ENCODE peak calls at places on chromosomes 7 and 10, in four cellular contexts. S is adrenal gland, W is transverse colon, U is mucosa of descending colon. J is an unnamed sample.

GRCh38 chr7:92698237-92698841 is 108.1 kb upstream of the FAM133B start:
- DNase-seq in W (peak; percentile 25), U (peak; percentile 30), S (peak; percentile 76), J (peak; percentile 62)

GRCh38 chr10:133059093-133059470 is 28.6 kb upstream of the ADGRA1 start:
- DNase-seq in U (no peak), W (no peak), S (no peak), J (no peak)

GRCh38 chr10:60335708-60336107 is 54.0 kb downstream of the ANK3 start:
- DNase-seq in U (no peak), W (no peak), S (no peak), J (no peak)

GRCh38 chr7:17147409-17147808 is 151.0 kb upstream of the AHR start:
- DNase-seq in S (no peak), W (no peak), U (no peak), J (no peak)

GRCh38 chr7:105278973-105279687 is 109.6 kb downstream of the SRPK2 start:
- DNase-seq in U (no peak), S (no peak), W (no peak), J (no peak)

GRCh38 chr7:139703468-139704307 is 74.1 kb downstream of the HIPK2 start:
- DNase-seq in S (no peak), W (peak; percentile 7), U (no peak), J (no peak)

GRCh38 chr7:141675431-141676210 is 26.3 kb downstream of the DENND11 start:
- DNase-seq in S (no peak), W (no peak), U (no peak), J (no peak)

GRCh38 chr7:139771001-139771956 is 6.5 kb downstream of the HIPK2 start:
- DNase-seq in S (no peak), U (no peak), W (no peak), J (no peak)

GRCh38 chr7:157690833-157691382 is 354.1 kb downstream of the DNAJB6 start:
- DNase-seq in W (peak; percentile 21), S (peak; percentile 64), U (peak; percentile 59), J (peak; percentile 76)

GRCh38 chr10:117439243-117439912 is 64.1 kb upstream of the PDZD8 start:
- DNase-seq in U (no peak), W (peak; percentile 27), S (peak; percentile 28), J (no peak)

GRCh38 chr7:135168001-135168400 is 2.5 kb downstream of the CYREN start:
- DNase-seq in W (peak; percentile 48), S (no peak), U (no peak), J (no peak)

GRCh38 chr10:42640610-42641229 is 2.4 kb upstream of the ZNF33B start:
- DNase-seq in W (peak; percentile 48), U (peak; percentile 34), S (no peak), J (no peak)

DNA sequence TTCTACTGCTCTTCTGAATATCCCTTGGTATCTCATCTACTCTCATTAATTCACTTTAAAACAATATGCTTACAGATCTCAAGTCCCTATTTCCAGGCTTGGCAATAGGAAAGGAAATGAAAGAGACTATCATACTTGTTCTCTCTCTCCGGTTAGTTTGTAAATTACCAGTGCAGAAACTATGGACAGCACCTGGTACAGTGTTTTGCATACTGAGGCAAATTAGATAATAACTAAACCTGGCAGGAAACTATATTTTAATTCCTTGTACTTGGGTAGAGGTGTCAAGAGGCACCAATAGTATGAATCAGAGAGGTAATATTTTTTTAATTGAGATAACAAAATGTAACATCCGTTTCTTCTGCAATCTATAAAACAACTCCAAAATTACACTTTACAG is 97.7 kb upstream of the TMEM196 start:
- DNase-seq in S (no peak), U (no peak), W (no peak), J (no peak)
- H3K9me3 ChIP-seq in S (no peaks in the 10 kb centered on the region), U (no peaks in the 10 kb centered on the region), W (no peaks in the 10 kb centered on the region), J (no peaks in the 10 kb centered on the region)

DNA sequence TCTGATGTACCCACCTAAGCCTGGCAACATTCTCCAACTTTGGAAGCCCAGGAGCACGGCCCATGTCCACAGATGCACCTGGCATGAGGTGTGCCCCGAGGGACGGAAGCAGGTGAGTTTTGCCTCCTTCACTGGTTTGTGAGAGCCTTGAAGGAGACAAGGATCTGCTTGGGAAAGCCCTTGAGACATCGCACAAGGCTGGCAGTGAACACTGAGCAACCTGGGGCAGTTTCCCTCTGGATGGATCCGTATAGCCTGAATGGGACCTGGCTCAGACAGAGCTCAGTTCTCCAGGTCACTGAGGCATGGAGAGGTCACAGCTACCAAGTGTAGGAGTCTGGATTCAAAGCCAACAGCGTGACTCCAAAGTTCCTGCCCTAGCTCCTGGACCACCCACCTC is 8.8 kb upstream of the NUPR2 start:
- DNase-seq in S (no peak), U (no peak), W (no peak), J (no peak)
- H3K9me3 ChIP-seq in S (no peaks in the 10 kb centered on the region), U (no peaks in the 10 kb centered on the region), W (no peaks in the 10 kb centered on the region), J (no peaks in the 10 kb centered on the region)

GRCh38 chr10:110946496-110946895 is 27.1 kb downstream of the SHOC2 start:
- DNase-seq in U (no peak), W (no peak), S (no peak), J (no peak)
- H3K9me3 ChIP-seq in U (no peaks in the 10 kb centered on the region), W (no peaks in the 10 kb centered on the region), S (no peaks in the 10 kb centered on the region), J (no peaks in the 10 kb centered on the region)

DNA sequence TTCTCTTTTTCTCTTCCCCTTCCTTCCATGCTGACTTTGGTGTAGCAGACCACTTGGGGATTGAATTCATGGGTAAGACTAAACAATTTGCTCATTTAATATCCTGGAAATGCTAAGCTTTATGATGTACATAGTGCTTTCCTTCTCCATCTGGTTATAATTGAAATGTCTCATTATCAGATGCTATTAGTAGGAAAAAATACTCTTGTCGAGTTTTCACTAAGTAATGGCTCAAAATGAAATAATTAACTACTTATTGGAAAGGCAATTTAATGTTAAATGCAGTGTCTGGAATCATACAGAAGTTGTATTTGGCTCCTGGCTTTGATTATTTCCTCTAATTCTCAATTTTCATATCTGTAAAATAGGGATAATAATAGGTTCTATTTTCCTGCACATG is 990.4 kb downstream of the NRG3 start:
- DNase-seq in S (no peak), U (no peak), W (no peak), J (no peak)
- H3K9me3 ChIP-seq in S (no peaks in the 10 kb centered on the region), U (no peaks in the 10 kb centered on the region), W (no peaks in the 10 kb centered on the region), J (no peaks in the 10 kb centered on the region)

J was measured in heart left ventricle.